ENCODE peak calls at places on chromosome 17, in seven cellular contexts. One of them, this sample, is unnamed.

GRCh38 chr17:81004336-81005015 is 12.8 kb downstream of the CHMP6 start:
- DNase-seq in AG09309: no peak
- DNase-seq in mesothelial cell of epicardium: no peak
- DNase-seq in IMR-90: no peak
- DNase-seq in fibroblast of pulmonary artery: no peak
- DNase-seq in nephron progenitor cell: no peak
- DNase-seq in suprapubic skin: no peak
- DNase-seq in this sample: no peak

GRCh38 chr17:53166736-53167135 is 656.0 kb upstream of the KIF2B start:
- DNase-seq in AG09309: no peak
- DNase-seq in mesothelial cell of epicardium: no peak
- DNase-seq in IMR-90: no peak
- DNase-seq in fibroblast of pulmonary artery: no peak
- DNase-seq in nephron progenitor cell: no peak
- DNase-seq in suprapubic skin: no peak
- DNase-seq in this sample: no peak

GRCh38 chr17:81498953-81499600 is 13.5 kb downstream of the ACTG1 start:
- DNase-seq in AG09309: no peak
- DNase-seq in mesothelial cell of epicardium: no peak
- DNase-seq in IMR-90: no peak
- DNase-seq in fibroblast of pulmonary artery: no peak
- DNase-seq in nephron progenitor cell: no peak
- DNase-seq in suprapubic skin: no peak
- DNase-seq in this sample: no peak

GRCh38 chr17:10713336-10713735 is 15.9 kb downstream of the ADPRM start:
- DNase-seq in AG09309: no peak
- DNase-seq in mesothelial cell of epicardium: no peak
- DNase-seq in IMR-90: peak
- DNase-seq in fibroblast of pulmonary artery: no peak
- DNase-seq in nephron progenitor cell: no peak
- DNase-seq in suprapubic skin: no peak
- DNase-seq in this sample: no peak

GRCh38 chr17:16987830-16988601 is 16.1 kb upstream of the TNFRSF13B start:
- DNase-seq in AG09309: peak
- DNase-seq in mesothelial cell of epicardium: no peak
- DNase-seq in IMR-90: peak
- DNase-seq in fibroblast of pulmonary artery: peak
- DNase-seq in nephron progenitor cell: peak
- DNase-seq in suprapubic skin: peak
- DNase-seq in this sample: peak

GRCh38 chr17:45834471-45835396 is 9.9 kb upstream of the SPPL2C start:
- DNase-seq in AG09309: no peak
- DNase-seq in mesothelial cell of epicardium: no peak
- DNase-seq in IMR-90: no peak
- DNase-seq in fibroblast of pulmonary artery: no peak
- DNase-seq in nephron progenitor cell: no peak
- DNase-seq in suprapubic skin: no peak
- DNase-seq in this sample: peak

GRCh38 chr17:66386789-66387351 is 84.5 kb downstream of the PRKCA start:
- DNase-seq in AG09309: no peak
- DNase-seq in mesothelial cell of epicardium: no peak
- DNase-seq in IMR-90: no peak
- DNase-seq in fibroblast of pulmonary artery: peak
- DNase-seq in nephron progenitor cell: no peak
- DNase-seq in suprapubic skin: no peak
- DNase-seq in this sample: no peak

GRCh38 chr17:71987634-71988033 is 133.2 kb upstream of the SOX9 start:
- DNase-seq in AG09309: no peak
- DNase-seq in mesothelial cell of epicardium: no peak
- DNase-seq in IMR-90: peak
- DNase-seq in fibroblast of pulmonary artery: no peak
- DNase-seq in nephron progenitor cell: no peak
- DNase-seq in suprapubic skin: no peak
- DNase-seq in this sample: no peak

GRCh38 chr17:63760771-63761539 is 12.4 kb downstream of the CCDC47 start:
- DNase-seq in AG09309: no peak
- DNase-seq in mesothelial cell of epicardium: no peak
- DNase-seq in IMR-90: peak
- DNase-seq in fibroblast of pulmonary artery: no peak
- DNase-seq in nephron progenitor cell: no peak
- DNase-seq in suprapubic skin: no peak
- DNase-seq in this sample: no peak

GRCh38 chr17:44209786-44210341 is 9.6 kb downstream of the UBTF start:
- DNase-seq in AG09309: no peak
- DNase-seq in mesothelial cell of epicardium: no peak
- DNase-seq in IMR-90: peak
- DNase-seq in fibroblast of pulmonary artery: no peak
- DNase-seq in nephron progenitor cell: no peak
- DNase-seq in suprapubic skin: no peak
- DNase-seq in this sample: no peak

GRCh38 chr17:45038771-45039634 is 12.4 kb downstream of the DCAKD start:
- DNase-seq in AG09309: no peak
- DNase-seq in mesothelial cell of epicardium: no peak
- DNase-seq in IMR-90: no peak
- DNase-seq in fibroblast of pulmonary artery: peak
- DNase-seq in nephron progenitor cell: no peak
- DNase-seq in suprapubic skin: no peak
- DNase-seq in this sample: no peak

GRCh38 chr17:74212913-74213791 is at the start of gene TTYH2:
- DNase-seq in AG09309: no peak
- DNase-seq in mesothelial cell of epicardium: peak
- DNase-seq in IMR-90: peak
- DNase-seq in fibroblast of pulmonary artery: peak
- DNase-seq in nephron progenitor cell: peak
- DNase-seq in suprapubic skin: peak
- DNase-seq in this sample: peak
- TF ChIP-seq CTCF in AG09309: peak
- TF ChIP-seq CTCF in mesothelial cell of epicardium: no peak
- TF ChIP-seq CTCF in IMR-90: peak
- TF ChIP-seq CTCF in fibroblast of pulmonary artery: peak
- TF ChIP-seq CTCF in nephron progenitor cell: peak
- TF ChIP-seq CTCF in suprapubic skin: peak
- TF ChIP-seq CTCF in this sample: peak

GRCh38 chr17:57402691-57403090 is 146.4 kb downstream of the MSI2 start:
- DNase-seq in AG09309: no peak
- DNase-seq in mesothelial cell of epicardium: no peak
- DNase-seq in IMR-90: no peak
- DNase-seq in fibroblast of pulmonary artery: no peak
- DNase-seq in nephron progenitor cell: no peak
- DNase-seq in suprapubic skin: no peak
- DNase-seq in this sample: no peak

GRCh38 chr17:57399690-57400089 is 143.4 kb downstream of the MSI2 start:
- DNase-seq in AG09309: no peak
- DNase-seq in mesothelial cell of epicardium: no peak
- DNase-seq in IMR-90: no peak
- DNase-seq in fibroblast of pulmonary artery: no peak
- DNase-seq in nephron progenitor cell: no peak
- DNase-seq in suprapubic skin: no peak
- DNase-seq in this sample: no peak

GRCh38 chr17:57400648-57401047 is 144.3 kb downstream of the MSI2 start:
- DNase-seq in AG09309: no peak
- DNase-seq in mesothelial cell of epicardium: no peak
- DNase-seq in IMR-90: peak
- DNase-seq in fibroblast of pulmonary artery: no peak
- DNase-seq in nephron progenitor cell: no peak
- DNase-seq in suprapubic skin: no peak
- DNase-seq in this sample: no peak

GRCh38 chr17:57403241-57403640 is 146.9 kb downstream of the MSI2 start:
- DNase-seq in AG09309: no peak
- DNase-seq in mesothelial cell of epicardium: no peak
- DNase-seq in IMR-90: no peak
- DNase-seq in fibroblast of pulmonary artery: no peak
- DNase-seq in nephron progenitor cell: no peak
- DNase-seq in suprapubic skin: no peak
- DNase-seq in this sample: no peak

DNA sequence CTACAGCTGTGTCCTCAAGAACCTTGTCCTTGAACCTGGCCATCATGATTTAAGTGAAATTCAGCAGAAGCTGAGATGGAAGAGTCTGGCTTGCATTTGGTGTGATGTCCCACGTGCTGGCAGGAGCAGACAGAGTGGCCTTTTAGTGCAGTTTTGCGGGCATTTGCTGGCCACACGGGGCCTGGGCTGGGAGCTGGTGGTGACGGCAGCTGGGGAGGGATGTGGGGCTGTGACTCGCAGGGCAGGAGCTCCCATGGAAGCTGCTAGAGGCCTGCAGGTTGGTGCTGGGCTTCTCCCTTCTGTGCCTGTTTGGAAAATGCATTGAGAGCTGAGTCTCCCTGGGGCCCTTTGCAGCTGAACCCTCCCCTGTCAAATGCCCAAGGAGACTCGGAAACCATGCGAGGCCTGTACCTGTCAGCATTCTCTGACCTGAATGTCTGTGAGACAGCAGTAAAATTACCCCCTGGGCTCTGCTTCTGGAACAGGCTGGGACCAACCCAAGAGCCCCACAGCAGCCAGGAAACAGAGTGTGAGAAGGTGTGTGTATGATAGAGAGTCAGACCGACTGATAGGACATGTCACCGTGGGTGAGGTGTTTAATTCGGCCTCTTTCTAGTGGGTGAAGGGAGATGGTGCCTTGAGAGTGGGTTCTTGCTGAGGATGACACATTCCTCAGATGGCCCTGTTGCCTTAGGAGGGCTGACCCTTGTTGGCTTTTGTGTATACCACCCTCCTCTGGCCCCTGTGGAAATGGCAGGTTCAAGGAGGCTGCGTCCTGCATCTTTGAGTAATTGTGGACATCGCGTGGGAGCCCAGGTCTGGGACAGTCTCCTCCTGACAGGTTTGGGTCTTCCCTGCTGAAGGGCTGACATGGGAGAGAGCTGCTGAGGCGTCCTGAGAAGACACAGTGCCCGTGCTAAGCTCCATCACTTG is 145.5 kb downstream of the MSI2 start:
- DNase-seq in AG09309: no peak
- DNase-seq in mesothelial cell of epicardium: no peak
- DNase-seq in IMR-90: no peak
- DNase-seq in fibroblast of pulmonary artery: no peak
- DNase-seq in nephron progenitor cell: no peak
- DNase-seq in suprapubic skin: no peak
- DNase-seq in this sample: no peak
- TF ChIP-seq CTCF in AG09309: no peak
- TF ChIP-seq CTCF in mesothelial cell of epicardium: no peak
- TF ChIP-seq CTCF in IMR-90: no peak
- TF ChIP-seq CTCF in fibroblast of pulmonary artery: no peak
- TF ChIP-seq CTCF in nephron progenitor cell: peak
- TF ChIP-seq CTCF in suprapubic skin: no peak
- TF ChIP-seq CTCF in this sample: no peak

DNA sequence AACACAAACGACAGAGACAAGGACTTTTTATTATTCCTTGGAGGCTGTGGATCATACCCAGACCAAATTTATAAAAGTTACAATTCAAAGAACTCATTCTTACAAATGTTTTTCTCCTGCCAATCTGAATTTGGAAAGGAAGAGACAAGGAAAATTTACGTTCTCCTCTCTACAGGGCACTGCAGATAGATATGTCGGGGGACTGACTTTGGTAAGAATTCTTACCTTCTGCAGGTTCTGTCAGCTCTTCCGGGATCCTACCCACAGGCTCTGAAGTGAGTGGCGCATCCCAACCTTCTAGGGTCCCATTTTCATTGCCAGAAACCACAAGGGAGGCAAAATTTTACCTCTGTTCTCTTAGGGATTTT is 2.2 kb upstream of the SLFN12L start:
- DNase-seq in AG09309: no peak
- DNase-seq in mesothelial cell of epicardium: no peak
- DNase-seq in IMR-90: no peak
- DNase-seq in fibroblast of pulmonary artery: no peak
- DNase-seq in nephron progenitor cell: no peak
- DNase-seq in suprapubic skin: no peak
- DNase-seq in this sample: no peak
- TF ChIP-seq CTCF in AG09309: no peak
- TF ChIP-seq CTCF in mesothelial cell of epicardium: peak
- TF ChIP-seq CTCF in IMR-90: no peak
- TF ChIP-seq CTCF in fibroblast of pulmonary artery: no peak
- TF ChIP-seq CTCF in nephron progenitor cell: no peak
- TF ChIP-seq CTCF in suprapubic skin: no peak
- TF ChIP-seq CTCF in this sample: peak

GRCh38 chr17:8887834-8888703 is 20.6 kb upstream of the PIK3R6 start:
- DNase-seq in AG09309: no peak
- DNase-seq in mesothelial cell of epicardium: peak
- DNase-seq in IMR-90: no peak
- DNase-seq in fibroblast of pulmonary artery: peak
- DNase-seq in nephron progenitor cell: peak
- DNase-seq in suprapubic skin: peak
- DNase-seq in this sample: peak
- TF ChIP-seq CTCF in AG09309: no peak
- TF ChIP-seq CTCF in mesothelial cell of epicardium: no peak
- TF ChIP-seq CTCF in IMR-90: no peak
- TF ChIP-seq CTCF in fibroblast of pulmonary artery: peak
- TF ChIP-seq CTCF in nephron progenitor cell: peak
- TF ChIP-seq CTCF in suprapubic skin: no peak
- TF ChIP-seq CTCF in this sample: peak

GRCh38 chr17:48860034-48860433 is 29.2 kb downstream of the CALCOCO2 start:
- DNase-seq in AG09309: no peak
- DNase-seq in mesothelial cell of epicardium: no peak
- DNase-seq in IMR-90: no peak
- DNase-seq in fibroblast of pulmonary artery: no peak
- DNase-seq in nephron progenitor cell: no peak
- DNase-seq in suprapubic skin: no peak
- DNase-seq in this sample: no peak
- TF ChIP-seq CTCF in AG09309: no peak
- TF ChIP-seq CTCF in mesothelial cell of epicardium: peak
- TF ChIP-seq CTCF in IMR-90: peak
- TF ChIP-seq CTCF in fibroblast of pulmonary artery: peak
- TF ChIP-seq CTCF in nephron progenitor cell: peak
- TF ChIP-seq CTCF in suprapubic skin: no peak
- TF ChIP-seq CTCF in this sample: peak

GRCh38 chr17:49364119-49364518 is 2.1 kb upstream of the ZNF652 start:
- DNase-seq in AG09309: no peak
- DNase-seq in mesothelial cell of epicardium: no peak
- DNase-seq in IMR-90: no peak
- DNase-seq in fibroblast of pulmonary artery: no peak
- DNase-seq in nephron progenitor cell: no peak
- DNase-seq in suprapubic skin: no peak
- DNase-seq in this sample: no peak

GRCh38 chr17:49369089-49369488 is 7.0 kb upstream of the ZNF652 start:
- DNase-seq in AG09309: no peak
- DNase-seq in mesothelial cell of epicardium: no peak
- DNase-seq in IMR-90: no peak
- DNase-seq in fibroblast of pulmonary artery: no peak
- DNase-seq in nephron progenitor cell: no peak
- DNase-seq in suprapubic skin: no peak
- DNase-seq in this sample: no peak

GRCh38 chr17:49362723-49363117 is 670 bp upstream of the ZNF652 start:
- DNase-seq in AG09309: no peak
- DNase-seq in mesothelial cell of epicardium: no peak
- DNase-seq in IMR-90: no peak
- DNase-seq in fibroblast of pulmonary artery: no peak
- DNase-seq in nephron progenitor cell: no peak
- DNase-seq in suprapubic skin: no peak
- DNase-seq in this sample: no peak

GRCh38 chr17:49363251-49363650 is 1.2 kb upstream of the ZNF652 start:
- DNase-seq in AG09309: no peak
- DNase-seq in mesothelial cell of epicardium: no peak
- DNase-seq in IMR-90: no peak
- DNase-seq in fibroblast of pulmonary artery: no peak
- DNase-seq in nephron progenitor cell: no peak
- DNase-seq in suprapubic skin: no peak
- DNase-seq in this sample: no peak

GRCh38 chr17:49365667-49366066 is 3.6 kb upstream of the ZNF652 start:
- DNase-seq in AG09309: no peak
- DNase-seq in mesothelial cell of epicardium: no peak
- DNase-seq in IMR-90: no peak
- DNase-seq in fibroblast of pulmonary artery: peak
- DNase-seq in nephron progenitor cell: no peak
- DNase-seq in suprapubic skin: no peak
- DNase-seq in this sample: peak
- TF ChIP-seq CTCF in AG09309: peak
- TF ChIP-seq CTCF in mesothelial cell of epicardium: no peak
- TF ChIP-seq CTCF in IMR-90: peak
- TF ChIP-seq CTCF in fibroblast of pulmonary artery: peak
- TF ChIP-seq CTCF in nephron progenitor cell: no peak
- TF ChIP-seq CTCF in suprapubic skin: no peak
- TF ChIP-seq CTCF in this sample: peak

This sample was measured in HFFc6.